ENCODE peak calls at places on chromosome 15, in seven cellular contexts. V is GM12865, K is AG04450, Y is choroid plexus epithelial cell, H is body of pancreas, J is AG04449, Q is Caco-2. Z is an unnamed sample.
A peak's percentile ranks its signal among the peaks of the same experiment; 100 is the strongest.

GRCh38 chr15:77905301-77905920 is 172.1 kb downstream of the TBC1D2B start:
- DNase-seq in Q (no peak), J (no peak), K (no peak), Y (no peak), H (no peak), V (no peak), Z (no peak)

GRCh38 chr15:37941779-37942178 is 7.3 kb downstream of the TMCO5A start:
- DNase-seq in K (no peak), Q (no peak), V (no peak), Y (no peak), J (no peak), H (no peak), Z (no peak)

GRCh38 chr15:42018306-42019224 is 2.3 kb downstream of the PLA2G4E start:
- DNase-seq in V (no peak), Q (no peak), J (no peak), Y (no peak), H (no peak), K (no peak), Z (no peak)

GRCh38 chr15:40091861-40092415 is 16.7 kb downstream of the BMF start:
- DNase-seq in H (no peak), Y (no peak), K (no peak), J (no peak), Q (no peak), V (no peak), Z (no peak)

GRCh38 chr15:80442728-80443403 is 38.7 kb downstream of the ARNT2 start:
- DNase-seq in K (no peak), H (no peak), V (no peak), Q (no peak), Y (no peak), J (no peak), Z (no peak)

GRCh38 chr15:33908396-33908795 is 59.9 kb upstream of the CHRM5 start:
- DNase-seq in K (no peak), Y (peak; percentile 28), H (no peak), J (no peak), Q (no peak), V (no peak), Z (no peak)

GRCh38 chr15:48507416-48508065 is 138.0 kb downstream of the FBN1 start:
- DNase-seq in V (peak; percentile 73), H (peak; percentile 14), K (peak; percentile 11), J (no peak), Q (peak; percentile 39), Y (peak; percentile 90), Z (peak; percentile 44)

GRCh38 chr15:64825081-64825430 is 391 bp downstream of the PIF1 start:
- DNase-seq in V (peak; percentile 46), J (no peak), Q (peak; percentile 25), K (no peak), H (no peak), Y (no peak), Z (peak; percentile 27)

GRCh38 chr15:23648920-23649515 is 1.4 kb upstream of the MAGEL2 start:
- DNase-seq in K (no peak), Q (peak; percentile 66), V (no peak), J (no peak), Y (peak; percentile 2), H (peak; percentile 52), Z (no peak)

GRCh38 chr15:39177561-39177960 is 403.3 kb upstream of the THBS1 start:
- DNase-seq in K (no peak), V (no peak), J (no peak), Q (no peak), H (no peak), Y (no peak), Z (no peak)

GRCh38 chr15:49145651-49146609 is 9.5 kb downstream of the COPS2 start:
- DNase-seq in J (no peak), K (no peak), H (peak; percentile 25), V (peak; percentile 58), Y (peak; percentile 86), Q (peak; percentile 54), Z (peak; percentile 70)

GRCh38 chr15:48940508-48940907 is 23.2 kb downstream of the SHC4 start:
- DNase-seq in K (peak; percentile 92), Q (no peak), H (no peak), J (peak; percentile 92), Y (peak; percentile 95), V (peak; percentile 85), Z (no peak)

GRCh38 chr15:31448635-31448979 is 122.0 kb downstream of the KLF13 start:
- DNase-seq in V (no peak), J (no peak), H (no peak), Q (no peak), K (no peak), Y (no peak), Z (no peak)

GRCh38 chr15:34460451-34460850 is 22.8 kb upstream of the GOLGA8A start:
- DNase-seq in K (no peak), H (no peak), J (no peak), Q (no peak), V (no peak), Y (no peak), Z (no peak)

GRCh38 chr15:90761629-90762028 is 44.5 kb downstream of the BLM start:
- DNase-seq in J (no peak), Y (no peak), K (no peak), Q (no peak), V (no peak), H (no peak), Z (no peak)

GRCh38 chr15:68885070-68885469 is 45.3 kb upstream of the SPESP1 start:
- DNase-seq in Y (peak; percentile 42), K (no peak), V (no peak), Q (peak; percentile 56), J (peak; percentile 31), H (no peak), Z (no peak)

GRCh38 chr15:63407612-63408011 is 26.0 kb upstream of the CA12 start:
- DNase-seq in H (no peak), J (no peak), Y (no peak), Q (no peak), V (no peak), K (no peak), Z (no peak)

GRCh38 chr15:80709542-80709941 is 14.4 kb downstream of the ABHD17C start:
- DNase-seq in Q (peak; percentile 48), J (no peak), K (no peak), V (no peak), H (no peak), Y (no peak), Z (peak; percentile 83)

GRCh38 chr15:68550004-68550403 is 28.8 kb upstream of the CORO2B start:
- DNase-seq in Q (no peak), V (no peak), Y (no peak), J (no peak), H (no peak), K (no peak), Z (no peak)

GRCh38 chr15:74855857-74856256 is 12.9 kb upstream of the ULK3 start:
- DNase-seq in V (no peak), K (no peak), H (no peak), Q (no peak), Y (no peak), J (no peak), Z (no peak)

GRCh38 chr15:74857671-74858365 is 14.9 kb upstream of the ULK3 start:
- DNase-seq in Q (no peak), H (no peak), Y (no peak), J (no peak), V (peak; percentile 62), K (no peak), Z (no peak)

GRCh38 chr15:74858366-74858735 is 14.8 kb downstream of the SCAMP2 start:
- DNase-seq in Q (no peak), H (no peak), J (no peak), K (no peak), V (no peak), Y (no peak), Z (no peak)

GRCh38 chr15:74856537-74856936 is 13.6 kb upstream of the ULK3 start:
- DNase-seq in J (no peak), K (no peak), V (no peak), Q (no peak), Y (no peak), H (no peak), Z (no peak)

DNA sequence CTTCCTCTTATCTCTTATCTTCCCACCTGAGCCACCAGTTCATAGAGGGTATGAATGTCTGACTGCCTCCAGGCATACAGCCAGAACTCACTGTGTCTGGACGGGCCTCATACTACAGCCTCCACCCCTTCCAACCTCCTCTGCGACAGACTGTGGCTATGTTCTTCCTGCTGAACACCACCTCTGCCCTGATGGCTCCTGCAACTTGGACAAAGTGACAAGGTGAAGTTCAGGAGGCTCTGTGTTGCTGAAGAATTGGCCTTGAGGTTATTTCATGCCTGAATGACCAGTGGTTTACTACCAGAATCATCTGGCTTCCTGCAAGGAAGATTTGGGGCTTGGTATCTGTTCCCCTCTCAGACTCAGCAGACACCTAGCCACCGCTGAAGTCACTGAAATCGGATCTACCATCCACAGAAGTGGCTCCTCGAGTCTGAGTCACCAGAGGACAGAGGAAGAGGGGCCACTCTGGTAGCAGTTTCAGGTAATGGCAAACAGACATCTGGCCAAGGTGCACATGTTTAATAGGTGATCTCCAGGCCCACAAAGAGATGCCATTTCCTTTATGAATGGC is 14.2 kb upstream of the ULK3 start:
- DNase-seq in K (no peak), Q (no peak), H (no peak), V (peak; percentile 91), J (no peak), Y (no peak), Z (peak; percentile 71)
- H3K4me3 ChIP-seq in K (no peak overlapping the region), Q (no peak overlapping the region), H (no peak overlapping the region), V (no peak overlapping the region), J (no peak overlapping the region), Y (no peak overlapping the region), Z (no peak overlapping the region)

GRCh38 chr15:74200871-74201419 is 1.6 kb downstream of the STRA6 start:
- DNase-seq in K (no peak), H (no peak), Y (peak; percentile 89), V (no peak), Q (no peak), J (no peak), Z (no peak)
- H3K4me3 ChIP-seq in K (no peak overlapping the region), H (no peak overlapping the region), Y (peak overlapping the region; percentile 53), V (no peak overlapping the region), Q (no peak overlapping the region), J (no peak overlapping the region), Z (no peak overlapping the region)

DNA sequence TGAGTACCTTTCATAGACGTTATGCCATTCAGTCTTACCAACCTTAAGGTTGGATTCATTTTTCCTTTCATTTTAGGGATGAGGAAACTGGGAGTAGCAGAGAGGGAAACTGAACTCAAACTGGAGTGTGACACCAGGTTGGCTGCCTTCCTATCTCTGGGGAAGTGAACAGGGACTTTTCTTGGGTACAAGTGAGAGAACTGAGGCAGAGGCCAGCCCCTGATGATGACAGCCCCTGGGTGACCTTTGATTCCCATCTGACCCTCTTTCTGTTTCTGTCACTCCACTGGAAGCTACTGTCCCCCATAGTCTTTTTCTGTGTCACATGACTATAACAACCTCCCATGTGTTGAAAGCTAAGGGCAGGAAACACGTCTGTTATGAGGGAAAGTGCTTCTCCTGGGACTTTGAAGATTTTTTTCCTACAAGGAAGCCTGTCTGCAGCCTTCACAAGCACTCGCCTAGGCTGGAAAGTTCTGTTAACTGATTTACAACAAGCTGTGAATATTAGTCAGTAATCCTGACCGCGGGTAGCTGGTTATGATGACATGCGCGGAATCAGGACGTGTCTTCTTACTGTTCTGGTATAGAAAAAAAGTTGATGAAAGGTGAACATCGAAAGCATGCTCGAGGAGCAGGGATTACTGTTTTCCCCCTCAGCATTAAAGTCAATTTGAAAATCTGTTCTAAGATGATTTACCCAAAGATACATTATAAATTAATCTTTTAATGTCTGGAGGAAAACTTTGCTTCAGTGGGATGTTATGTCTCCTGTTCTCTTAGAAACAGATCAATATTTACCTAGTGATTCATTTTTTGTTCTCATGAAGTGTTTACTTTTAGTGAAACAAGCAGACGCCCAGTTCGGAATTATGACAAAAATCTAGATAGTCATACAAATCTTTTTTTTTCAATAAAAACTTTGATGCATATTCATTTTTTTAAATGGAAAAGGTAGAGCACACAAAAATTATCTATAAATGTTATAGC is 31.5 kb downstream of the ABHD2 start:
- DNase-seq in H (peak; percentile 37), Y (peak; percentile 94), K (no peak), Q (no peak), V (no peak), J (no peak), Z (no peak)
- H3K4me3 ChIP-seq in H (no peak overlapping the region), Y (no peak overlapping the region), K (no peak overlapping the region), Q (no peak overlapping the region), V (no peak overlapping the region), J (no peak overlapping the region), Z (no peak overlapping the region)

GRCh38 chr15:53759333-53759975 is at the start of gene WDR72:
- DNase-seq in H (peak; percentile 20), J (no peak), Y (no peak), V (no peak), Q (no peak), K (no peak), Z (peak; percentile 45)
- H3K4me3 ChIP-seq in H (no peak within 1 kb of the TSS), J (no peak within 1 kb of the TSS), Y (no peak within 1 kb of the TSS), V (no peak within 1 kb of the TSS), Q (no peak within 1 kb of the TSS), K (no peak within 1 kb of the TSS), Z (no peak within 1 kb of the TSS)